ENCODE peak calls at places on chromosomes 2 and 18, in six cellular contexts. One of them, this sample, is unnamed.

GRCh38 chr18:400466-400865 is 100.0 kb downstream of the COLEC12 start:
- DNase-seq in IMR-90: peak
- DNase-seq in activated CD8-positive, alpha-beta memory T cell treated with anti-CD3 and anti-CD28 coated beads for 4 hours: no peak
- DNase-seq in T-cell: no peak
- DNase-seq in HFF-Myc: no peak
- DNase-seq in RPMI7951: peak
- DNase-seq in this sample: no peak

GRCh38 chr2:102179788-102180686 is 6.8 kb upstream of the IL1RL2 start:
- DNase-seq in IMR-90: no peak
- DNase-seq in RPMI7951: no peak
- DNase-seq in activated CD8-positive, alpha-beta memory T cell treated with anti-CD3 and anti-CD28 coated beads for 4 hours: no peak
- DNase-seq in HFF-Myc: no peak
- DNase-seq in T-cell: no peak
- DNase-seq in this sample: no peak

GRCh38 chr2:240632291-240632670 is 7.0 kb downstream of the GPR35 start:
- DNase-seq in HFF-Myc: no peak
- DNase-seq in IMR-90: no peak
- DNase-seq in T-cell: no peak
- DNase-seq in activated CD8-positive, alpha-beta memory T cell treated with anti-CD3 and anti-CD28 coated beads for 4 hours: no peak
- DNase-seq in RPMI7951: no peak
- DNase-seq in this sample: no peak

GRCh38 chr2:189633392-189633811 is 27.9 kb upstream of the ASNSD1 start:
- DNase-seq in T-cell: peak
- DNase-seq in activated CD8-positive, alpha-beta memory T cell treated with anti-CD3 and anti-CD28 coated beads for 4 hours: no peak
- DNase-seq in IMR-90: no peak
- DNase-seq in RPMI7951: peak
- DNase-seq in HFF-Myc: no peak
- DNase-seq in this sample: no peak

GRCh38 chr2:127569274-127570065 is 34.0 kb downstream of the MYO7B start:
- DNase-seq in activated CD8-positive, alpha-beta memory T cell treated with anti-CD3 and anti-CD28 coated beads for 4 hours: no peak
- DNase-seq in HFF-Myc: no peak
- DNase-seq in T-cell: no peak
- DNase-seq in RPMI7951: peak
- DNase-seq in IMR-90: peak
- DNase-seq in this sample: peak

GRCh38 chr2:23585218-23585945 is 200.4 kb downstream of the KLHL29 start:
- DNase-seq in activated CD8-positive, alpha-beta memory T cell treated with anti-CD3 and anti-CD28 coated beads for 4 hours: no peak
- DNase-seq in HFF-Myc: no peak
- DNase-seq in RPMI7951: no peak
- DNase-seq in T-cell: no peak
- DNase-seq in IMR-90: no peak
- DNase-seq in this sample: no peak

GRCh38 chr2:185291035-185291647 is 447.5 kb upstream of the FSIP2 start:
- DNase-seq in T-cell: no peak
- DNase-seq in RPMI7951: peak
- DNase-seq in IMR-90: peak
- DNase-seq in HFF-Myc: no peak
- DNase-seq in activated CD8-positive, alpha-beta memory T cell treated with anti-CD3 and anti-CD28 coated beads for 4 hours: no peak
- DNase-seq in this sample: peak

GRCh38 chr2:42810971-42811865 is 18.8 kb upstream of the HAAO start:
- DNase-seq in IMR-90: peak
- DNase-seq in activated CD8-positive, alpha-beta memory T cell treated with anti-CD3 and anti-CD28 coated beads for 4 hours: no peak
- DNase-seq in T-cell: peak
- DNase-seq in HFF-Myc: no peak
- DNase-seq in RPMI7951: peak
- DNase-seq in this sample: no peak

GRCh38 chr2:197613509-197613987 is 61.8 kb downstream of the RFTN2 start:
- DNase-seq in activated CD8-positive, alpha-beta memory T cell treated with anti-CD3 and anti-CD28 coated beads for 4 hours: no peak
- DNase-seq in IMR-90: peak
- DNase-seq in RPMI7951: no peak
- DNase-seq in HFF-Myc: no peak
- DNase-seq in T-cell: no peak
- DNase-seq in this sample: no peak

GRCh38 chr2:218799990-218800389 is 18.0 kb downstream of the CYP27A1 start:
- DNase-seq in IMR-90: no peak
- DNase-seq in T-cell: no peak
- DNase-seq in activated CD8-positive, alpha-beta memory T cell treated with anti-CD3 and anti-CD28 coated beads for 4 hours: no peak
- DNase-seq in RPMI7951: no peak
- DNase-seq in HFF-Myc: no peak
- DNase-seq in this sample: no peak

GRCh38 chr2:74417763-74418162 is 3.7 kb downstream of the C2orf81 start:
- DNase-seq in IMR-90: no peak
- DNase-seq in HFF-Myc: no peak
- DNase-seq in T-cell: no peak
- DNase-seq in activated CD8-positive, alpha-beta memory T cell treated with anti-CD3 and anti-CD28 coated beads for 4 hours: no peak
- DNase-seq in RPMI7951: no peak
- DNase-seq in this sample: no peak

GRCh38 chr2:236642125-236642524 is 72.5 kb downstream of the ACKR3 start:
- DNase-seq in RPMI7951: no peak
- DNase-seq in IMR-90: no peak
- DNase-seq in activated CD8-positive, alpha-beta memory T cell treated with anti-CD3 and anti-CD28 coated beads for 4 hours: no peak
- DNase-seq in T-cell: no peak
- DNase-seq in HFF-Myc: no peak
- DNase-seq in this sample: no peak

GRCh38 chr2:80589070-80589469 is 284.5 kb upstream of the LRRTM1 start:
- DNase-seq in HFF-Myc: no peak
- DNase-seq in RPMI7951: no peak
- DNase-seq in T-cell: no peak
- DNase-seq in IMR-90: no peak
- DNase-seq in activated CD8-positive, alpha-beta memory T cell treated with anti-CD3 and anti-CD28 coated beads for 4 hours: no peak
- DNase-seq in this sample: no peak

GRCh38 chr2:48268671-48269070 is 261.3 kb upstream of the STON1 start:
- DNase-seq in IMR-90: no peak
- DNase-seq in HFF-Myc: no peak
- DNase-seq in activated CD8-positive, alpha-beta memory T cell treated with anti-CD3 and anti-CD28 coated beads for 4 hours: no peak
- DNase-seq in RPMI7951: no peak
- DNase-seq in T-cell: no peak
- DNase-seq in this sample: no peak

GRCh38 chr18:50143891-50144290 is 51.1 kb downstream of the MYO5B start:
- DNase-seq in HFF-Myc: no peak
- DNase-seq in RPMI7951: no peak
- DNase-seq in T-cell: no peak
- DNase-seq in IMR-90: no peak
- DNase-seq in activated CD8-positive, alpha-beta memory T cell treated with anti-CD3 and anti-CD28 coated beads for 4 hours: no peak
- DNase-seq in this sample: no peak

GRCh38 chr2:9736008-9736407 is 105.2 kb upstream of the YWHAQ start:
- DNase-seq in IMR-90: no peak
- DNase-seq in HFF-Myc: no peak
- DNase-seq in T-cell: no peak
- DNase-seq in activated CD8-positive, alpha-beta memory T cell treated with anti-CD3 and anti-CD28 coated beads for 4 hours: no peak
- DNase-seq in RPMI7951: no peak
- DNase-seq in this sample: no peak

GRCh38 chr2:42047488-42048317 is at the start of gene PKDCC:
- DNase-seq in activated CD8-positive, alpha-beta memory T cell treated with anti-CD3 and anti-CD28 coated beads for 4 hours: no peak
- DNase-seq in HFF-Myc: no peak
- DNase-seq in RPMI7951: peak
- DNase-seq in IMR-90: peak
- DNase-seq in T-cell: peak
- DNase-seq in this sample: peak

GRCh38 chr2:86622409-86622877 is 1.2 kb downstream of the RNF103 start:
- DNase-seq in activated CD8-positive, alpha-beta memory T cell treated with anti-CD3 and anti-CD28 coated beads for 4 hours: no peak
- DNase-seq in IMR-90: peak
- DNase-seq in RPMI7951: peak
- DNase-seq in HFF-Myc: no peak
- DNase-seq in T-cell: peak
- DNase-seq in this sample: peak

GRCh38 chr2:218406949-218407703 is 7.5 kb downstream of the CTDSP1 start:
- DNase-seq in HFF-Myc: peak
- DNase-seq in RPMI7951: peak
- DNase-seq in activated CD8-positive, alpha-beta memory T cell treated with anti-CD3 and anti-CD28 coated beads for 4 hours: peak
- DNase-seq in IMR-90: peak
- DNase-seq in T-cell: peak
- DNase-seq in this sample: peak

GRCh38 chr2:84481702-84482101 is 22.6 kb upstream of the SUCLG1 start:
- DNase-seq in RPMI7951: peak
- DNase-seq in T-cell: peak
- DNase-seq in activated CD8-positive, alpha-beta memory T cell treated with anti-CD3 and anti-CD28 coated beads for 4 hours: no peak
- DNase-seq in IMR-90: peak
- DNase-seq in HFF-Myc: no peak
- DNase-seq in this sample: peak

This sample was measured in HT1080.